ENCODE peak calls at places on chromosome 1, in five cellular contexts. U is lower lobe of right lung; Y is hepatocyte; Z is CD4-positive, alpha-beta memory T cell; S is stomach. L is an unnamed sample.
A peak's percentile ranks its signal among the peaks of the same experiment; 100 is the strongest.

GRCh38 chr1:71706030-71706671 is 576.2 kb downstream of the NEGR1 start:
- DNase-seq in U (no peak), Y (peak; percentile 4), Z (no peak), S (no peak), L (no peak)

GRCh38 chr1:220243947-220244346 is 28.3 kb downstream of the RAB3GAP2 start:
- DNase-seq in U (no peak), Y (no peak), Z (no peak), S (no peak), L (no peak)

GRCh38 chr1:223739366-223740057 is 27.2 kb downstream of the CAPN2 start:
- DNase-seq in U (no peak), Y (no peak), Z (no peak), S (peak; percentile 65), L (no peak)

GRCh38 chr1:115641762-115642167 is at the start of gene VANGL1:
- DNase-seq in U (peak; percentile 78), Y (peak; percentile 88), Z (no peak), S (peak; percentile 81), L (peak; percentile 46)

GRCh38 chr1:221437924-221438323 is 304.0 kb downstream of the DUSP10 start:
- DNase-seq in U (no peak), Y (no peak), Z (no peak), S (no peak), L (peak; percentile 34)

GRCh38 chr1:10338047-10338446 is 60.8 kb upstream of the PGD start:
- DNase-seq in U (no peak), Y (peak; percentile 62), Z (peak; percentile 42), S (no peak), L (peak; percentile 20)

GRCh38 chr1:239987103-239987745 is 104.5 kb upstream of the FMN2 start:
- DNase-seq in U (peak; percentile 55), Y (peak; percentile 72), Z (no peak), S (peak; percentile 62), L (no peak)

GRCh38 chr1:247118946-247119446 is 14.8 kb upstream of the ZNF669 start:
- DNase-seq in U (no peak), Y (no peak), Z (peak; percentile 57), S (no peak), L (no peak)

GRCh38 chr1:219257751-219258150 is 84.1 kb downstream of the LYPLAL1 start:
- DNase-seq in U (no peak), Y (no peak), Z (no peak), S (no peak), L (no peak)

DNA sequence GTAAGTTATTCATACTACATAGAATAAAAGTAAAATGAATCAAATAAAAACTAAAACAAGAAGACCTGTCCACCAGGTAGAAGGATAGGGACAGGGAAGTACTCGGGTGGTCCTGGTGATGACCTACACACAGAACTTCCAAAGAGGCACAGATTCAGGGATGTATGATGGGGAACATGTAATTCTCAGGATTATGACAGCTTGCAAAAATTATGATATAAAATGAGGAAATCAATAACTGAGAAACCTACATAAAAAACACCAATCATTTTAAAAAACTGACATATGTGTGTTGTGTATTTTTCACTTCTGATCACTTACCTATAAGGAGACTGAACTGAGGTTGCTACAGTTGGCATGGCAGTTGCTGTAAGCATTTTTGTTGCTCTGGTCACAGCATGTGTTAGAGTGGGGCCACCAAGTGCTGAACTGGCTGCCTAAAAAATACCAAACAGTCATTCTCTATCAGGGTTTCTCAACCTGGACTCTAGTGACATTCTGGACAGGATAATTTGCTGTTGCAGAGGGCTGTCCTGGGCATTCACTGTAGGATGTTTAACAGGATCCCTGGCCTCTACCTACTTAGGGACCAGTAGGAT is 73.8 kb downstream of the USP24 start:
- DNase-seq in U (no peak), Y (no peak), Z (no peak), S (no peak), L (no peak)
- H3K4me1 ChIP-seq in U (no peaks in the 10 kb centered on the region), Y (no peaks in the 10 kb centered on the region), Z (no peaks in the 10 kb centered on the region), S (no peaks in the 10 kb centered on the region), L (no peaks in the 10 kb centered on the region)

DNA sequence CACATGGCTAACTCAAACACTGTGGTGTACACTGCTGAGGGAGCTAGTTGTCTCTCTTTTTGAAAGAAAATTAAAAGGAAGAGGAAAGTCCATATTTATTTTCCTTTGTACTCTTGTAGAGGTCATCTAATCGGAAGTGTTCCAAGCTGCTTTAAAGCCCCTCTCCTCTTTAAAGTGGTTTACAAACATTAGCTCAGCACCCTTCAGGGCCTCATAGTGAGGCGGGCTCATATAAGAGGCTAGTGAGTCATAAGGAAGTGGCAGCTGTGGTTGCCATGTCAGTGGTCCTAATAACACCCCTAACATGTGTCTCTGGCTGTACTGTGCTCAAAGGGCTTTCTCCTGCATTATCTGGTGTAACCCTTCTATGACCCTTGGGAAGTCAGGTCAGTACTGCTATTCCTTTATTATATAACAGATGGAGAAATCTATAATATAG is 104.4 kb upstream of the SERBP1 start:
- DNase-seq in U (peak; percentile 55), Y (peak; percentile 76), Z (no peak), S (no peak), L (peak; percentile 47)
- H3K27ac ChIP-seq in U (peak overlapping the region; percentile 37), Y (peak overlapping the region; percentile 81), Z (no peak overlapping the region), S (no peak overlapping the region), L (peak overlapping the region; percentile 16)

GRCh38 chr1:56583957-56584468 is 4.7 kb upstream of the PLPP3 start:
- DNase-seq in U (no peak), Y (no peak), Z (no peak), S (no peak), L (no peak)
- H3K4me1 ChIP-seq in U (peaks cover 7% of the 10 kb centered on the region), Y (peaks cover 10% of the 10 kb centered on the region), Z (no peaks in the 10 kb centered on the region), S (peaks cover 4% of the 10 kb centered on the region), L (peaks cover 5% of the 10 kb centered on the region)

DNA sequence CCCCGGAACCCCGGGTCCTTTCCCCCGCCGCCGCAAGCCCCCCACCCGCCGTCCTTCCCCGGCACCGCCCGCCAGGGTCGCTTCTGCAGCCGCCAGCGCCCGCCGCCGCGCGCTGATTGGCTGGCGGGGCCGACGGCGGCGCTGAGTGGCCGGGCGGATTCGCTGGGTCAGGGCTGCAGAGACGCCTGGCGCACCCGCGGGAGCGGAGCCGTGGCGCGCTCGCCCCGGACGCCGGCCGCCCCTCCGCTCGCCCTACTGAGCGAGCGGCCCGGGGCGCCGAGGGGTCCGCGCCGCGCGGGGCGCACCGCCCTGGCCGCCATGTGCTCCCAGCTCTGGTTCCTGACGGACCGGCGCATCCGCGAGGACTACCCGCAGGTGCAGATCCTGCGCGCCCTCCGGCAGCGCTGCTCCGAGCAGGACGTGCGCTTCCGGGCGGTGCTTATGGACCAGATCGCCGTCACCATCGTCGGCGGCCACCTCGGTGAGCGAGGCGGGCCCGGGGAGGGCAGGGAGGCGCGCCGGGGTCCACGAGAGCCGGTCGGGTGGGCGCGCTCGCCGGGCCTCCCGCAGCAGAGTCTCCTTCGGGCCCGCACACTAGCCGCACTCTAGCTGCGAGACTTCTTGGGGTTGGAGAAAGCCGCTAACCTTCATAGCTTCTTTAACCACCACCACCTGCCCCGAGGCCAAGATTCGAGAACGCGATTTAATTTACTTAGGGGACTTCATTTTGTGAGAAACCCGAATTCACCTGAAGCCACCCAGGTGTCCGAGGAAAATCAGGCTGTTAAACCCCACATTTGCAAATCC is at the start of gene RIMKLA:
- DNase-seq in U (peak; percentile 69), Y (peak; percentile 73), Z (no peak), S (peak; percentile 69), L (no peak)
- H3K27ac ChIP-seq in U (peak within 1 kb of the TSS; percentile 24), Y (no peak within 1 kb of the TSS), Z (no peak within 1 kb of the TSS), S (peak within 1 kb of the TSS; percentile 53), L (no peak within 1 kb of the TSS)

DNA sequence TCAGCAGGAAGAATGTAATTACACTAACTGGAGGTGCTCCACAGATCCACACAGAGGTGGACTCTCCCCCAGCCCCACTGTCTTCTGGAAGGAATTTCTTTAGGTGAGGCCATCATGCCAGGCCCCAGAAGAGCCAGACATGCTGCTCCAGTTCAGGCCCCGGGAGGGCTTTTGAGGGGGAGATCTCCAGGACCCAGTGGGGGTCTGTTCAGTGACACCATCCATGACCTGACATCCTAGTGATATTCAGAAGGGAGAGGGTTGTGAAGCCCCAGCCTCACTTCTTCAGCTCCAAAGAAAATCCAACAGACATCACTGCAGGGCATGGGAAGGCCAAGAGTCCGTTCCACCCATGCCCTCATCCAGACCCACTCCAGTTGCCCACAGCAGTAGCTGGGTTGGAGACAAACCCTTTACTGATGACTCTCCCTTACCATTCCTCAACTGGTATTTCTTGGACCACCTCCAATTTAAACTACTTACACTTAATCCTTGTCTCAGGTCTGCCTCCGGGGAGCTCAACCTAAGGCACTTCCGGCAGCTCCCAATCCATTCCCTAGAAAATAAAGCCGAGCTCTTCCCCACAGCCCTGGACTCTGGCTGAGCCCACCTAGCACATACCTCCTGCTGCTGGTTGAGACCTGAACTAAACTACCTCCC is 39.2 kb downstream of the CSMD2 start:
- DNase-seq in U (no peak), Y (no peak), Z (no peak), S (no peak), L (peak; percentile 28)
- H3K4me1 ChIP-seq in U (no peaks in the 10 kb centered on the region), Y (no peaks in the 10 kb centered on the region), Z (no peaks in the 10 kb centered on the region), S (no peaks in the 10 kb centered on the region), L (no peaks in the 10 kb centered on the region)

GRCh38 chr1:225815526-225816178 is 5.7 kb downstream of the EPHX1 start:
- DNase-seq in U (no peak), Y (no peak), Z (no peak), S (no peak), L (no peak)
- H3K27ac ChIP-seq in U (peak overlapping the region; percentile 90), Y (no peak overlapping the region), Z (no peak overlapping the region), S (no peak overlapping the region), L (no peak overlapping the region)

GRCh38 chr1:162223488-162223887 is 153.2 kb downstream of the SPATA46 start:
- DNase-seq in U (no peak), Y (no peak), Z (no peak), S (no peak), L (no peak)
- H3K4me1 ChIP-seq in U (no peaks in the 10 kb centered on the region), Y (no peaks in the 10 kb centered on the region), Z (no peaks in the 10 kb centered on the region), S (peaks cover 39% of the 10 kb centered on the region), L (no peaks in the 10 kb centered on the region)

L was measured in SJSA1.